ENCODE peak calls at places on chromosomes 16 and 17, in six cellular contexts. T is suprapubic skin, F is HepG2, G is GM12878, V is Panc1, D is endothelial cell of umbilical vein. U is an unnamed sample.

GRCh38 chr17:56623383-56623782 is 29.9 kb downstream of the NOG start:
- DNase-seq in T (no peak), F (no peak), G (no peak), V (no peak), D (no peak), U (no peak)

GRCh38 chr17:43383372-43383771 is 15.4 kb upstream of the ARL4D start:
- DNase-seq in T (no peak), F (no peak), G (no peak), V (no peak), D (no peak), U (no peak)

GRCh38 chr17:64146418-64147109 is 16.6 kb upstream of the ERN1 start:
- DNase-seq in T (peak; percentile 88), F (peak; percentile 52), G (no peak), V (no peak), D (peak; percentile 80), U (peak; percentile 84)

GRCh38 chr17:40884708-40885512 is at the start of gene KRT20:
- DNase-seq in T (no peak), F (no peak), G (no peak), V (no peak), D (no peak), U (no peak)

GRCh38 chr16:79386299-79386698 is 214.2 kb downstream of the MAF start:
- DNase-seq in T (no peak), F (no peak), G (no peak), V (no peak), D (no peak), U (no peak)

GRCh38 chr17:82754297-82755208 is 2.7 kb downstream of the TBCD start:
- DNase-seq in T (no peak), F (no peak), G (no peak), V (no peak), D (no peak), U (no peak)

GRCh38 chr16:25838724-25839186 is 147.0 kb downstream of the HS3ST4 start:
- DNase-seq in T (no peak), F (peak; percentile 69), G (peak; percentile 11), V (peak; percentile 33), D (peak; percentile 43), U (no peak)

GRCh38 chr16:62256406-62256805 is 220.2 kb upstream of the CDH8 start:
- DNase-seq in T (no peak), F (no peak), G (no peak), V (no peak), D (no peak), U (no peak)

GRCh38 chr17:27559506-27559931 is 71.5 kb upstream of the LGALS9 start:
- DNase-seq in T (peak; percentile 80), F (peak; percentile 62), G (no peak), V (no peak), D (no peak), U (no peak)

GRCh38 chr16:19001788-19002187 is 18.1 kb downstream of the TMC7 start:
- DNase-seq in T (no peak), F (no peak), G (no peak), V (no peak), D (no peak), U (no peak)

GRCh38 chr17:59762826-59763374 is 55.4 kb downstream of the VMP1 start:
- DNase-seq in T (no peak), F (no peak), G (no peak), V (no peak), D (no peak), U (no peak)

GRCh38 chr16:1834096-1834495 is 7.1 kb downstream of the FAHD1 start:
- DNase-seq in T (no peak), F (no peak), G (no peak), V (no peak), D (no peak), U (no peak)

GRCh38 chr16:57264381-57264780 is 19.3 kb downstream of the ARL2BP start:
- DNase-seq in T (peak; percentile 33), F (no peak), G (no peak), V (no peak), D (no peak), U (peak; percentile 43)

GRCh38 chr17:10761281-10761680 is 31.5 kb upstream of the TMEM220 start:
- DNase-seq in T (peak; percentile 37), F (no peak), G (no peak), V (no peak), D (no peak), U (no peak)

GRCh38 chr16:53668869-53669268 is 34.8 kb downstream of the RPGRIP1L start:
- DNase-seq in T (no peak), F (no peak), G (no peak), V (no peak), D (no peak), U (no peak)

GRCh38 chr16:67679935-67680897 is 13.6 kb downstream of the C16orf86 start:
- DNase-seq in T (no peak), F (no peak), G (no peak), V (no peak), D (no peak), U (no peak)

GRCh38 chr17:76935331-76935730 is 67.1 kb downstream of the MGAT5B start:
- DNase-seq in T (no peak), F (no peak), G (no peak), V (no peak), D (no peak), U (no peak)

GRCh38 chr17:9931144-9931543 is 26.1 kb upstream of the RCVRN start:
- DNase-seq in T (no peak), F (no peak), G (no peak), V (no peak), D (no peak), U (no peak)

GRCh38 chr17:43411369-43411677 is 12.5 kb downstream of the ARL4D start:
- DNase-seq in T (no peak), F (no peak), G (no peak), V (no peak), D (no peak), U (no peak)

GRCh38 chr16:74462361-74462760 is 41.1 kb upstream of the CLEC18B start:
- DNase-seq in T (no peak), F (no peak), G (no peak), V (no peak), D (no peak), U (no peak)

GRCh38 chr16:57999971-58000705 is at the start of gene ZNF319:
- DNase-seq in T (no peak), F (no peak), G (no peak), V (no peak), D (no peak), U (no peak)

GRCh38 chr17:82244413-82245140 is 15.7 kb downstream of the SLC16A3 start:
- DNase-seq in T (no peak), F (no peak), G (no peak), V (no peak), D (peak; percentile 38), U (no peak)

GRCh38 chr16:11093578-11094074 is 149.3 kb downstream of the CLEC16A start:
- DNase-seq in T (peak; percentile 53), F (no peak), G (no peak), V (no peak), D (no peak), U (no peak)

GRCh38 chr17:51595965-51596364 is 335.6 kb downstream of the UTP18 start:
- DNase-seq in T (no peak), F (no peak), G (no peak), V (no peak), D (no peak), U (no peak)

GRCh38 chr17:82227629-82228277 is 1.1 kb upstream of the SLC16A3 start:
- DNase-seq in T (no peak), F (no peak), G (no peak), V (no peak), D (no peak), U (no peak)

DNA sequence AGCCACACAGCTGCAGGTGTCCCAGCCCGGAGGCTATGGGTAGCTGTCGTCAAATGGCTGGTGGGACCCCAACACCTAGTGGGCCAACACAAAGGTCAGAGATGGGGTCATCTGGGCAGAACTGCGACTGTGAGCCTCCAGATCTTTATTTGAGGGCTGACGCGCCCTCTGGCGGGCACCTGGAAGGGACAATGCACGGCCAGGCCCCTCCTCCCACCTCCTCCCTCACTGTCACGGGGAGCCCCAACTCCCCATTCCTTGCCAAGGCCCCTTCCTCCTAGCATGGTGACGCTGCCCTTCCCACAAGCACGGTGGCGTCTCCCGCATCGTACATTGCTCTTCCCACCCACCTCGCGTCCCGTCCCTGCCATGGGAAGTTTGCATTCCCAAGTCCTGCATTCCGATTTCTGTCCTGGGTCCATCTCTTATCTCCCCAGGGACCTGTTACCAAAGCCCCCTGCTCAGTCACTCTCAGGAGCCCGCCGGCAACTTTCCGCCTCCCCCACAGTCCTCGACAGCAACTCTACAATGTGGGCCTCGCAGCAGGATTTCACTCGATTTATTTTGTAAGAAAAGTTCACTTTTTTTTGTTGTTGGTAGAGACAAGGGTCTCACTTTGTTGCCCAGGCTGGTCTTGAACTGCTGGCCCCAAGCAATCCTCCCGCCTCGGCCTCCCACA is 1.0 kb downstream of the TLE7 start:
- DNase-seq in T (no peak), F (peak; percentile 33), G (no peak), V (no peak), D (no peak), U (no peak)
- TF ChIP-seq CTCF in T (no peak), F (peak; percentile 90), G (peak; percentile 69), V (peak; percentile 65), D (peak; percentile 34), U (no peak)

DNA sequence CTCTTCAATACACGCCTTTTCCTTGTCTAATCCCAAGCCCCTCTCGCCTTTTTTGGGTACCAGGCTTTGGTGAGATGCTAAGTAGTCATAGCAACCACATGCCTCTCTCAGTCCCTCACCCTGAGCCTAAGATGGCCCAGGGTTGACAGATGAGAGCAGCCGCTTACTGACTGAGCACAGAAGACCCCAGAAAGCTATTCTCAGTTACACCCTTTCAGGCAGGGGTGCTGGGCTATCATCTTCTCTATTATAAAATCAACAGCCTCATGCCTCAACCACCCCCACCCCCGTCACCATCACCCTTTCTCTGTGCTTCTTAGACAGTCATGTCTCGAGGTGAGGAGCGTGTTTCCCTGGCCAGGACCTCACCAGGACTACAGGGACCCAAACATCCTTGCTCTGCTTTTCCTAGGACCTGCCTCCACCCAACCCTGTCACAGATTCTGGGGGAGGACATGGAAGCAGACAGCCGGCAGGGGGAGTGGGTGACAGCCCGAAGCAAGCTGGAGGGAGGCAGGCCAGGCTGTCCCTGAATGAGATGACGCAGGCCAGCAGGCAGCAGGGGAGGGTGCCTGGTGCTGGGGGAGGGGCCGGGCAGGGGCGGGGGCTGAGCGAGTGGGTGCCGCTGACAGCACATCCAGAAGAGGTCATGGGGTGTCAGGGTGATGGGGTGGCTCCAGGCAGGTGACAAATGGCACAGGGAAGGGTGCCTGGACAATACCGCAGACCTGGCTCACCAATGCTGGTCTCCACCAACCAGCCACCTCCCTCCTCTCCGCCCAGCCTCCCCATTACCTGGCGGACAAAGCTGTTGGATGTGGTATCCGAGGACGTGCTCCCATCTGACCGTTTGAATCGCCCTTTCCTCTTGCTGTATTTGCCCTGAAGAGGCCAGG is 3.1 kb downstream of the CACNB1 start:
- DNase-seq in T (no peak), F (peak; percentile 80), G (no peak), V (no peak), D (no peak), U (no peak)
- H3K4me3 ChIP-seq in T (no peak overlapping the region), F (no peak overlapping the region), G (no peak overlapping the region), V (no peak overlapping the region), D (no peak overlapping the region), U (no peak overlapping the region)

GRCh38 chr17:1473841-1474240 is 17.8 kb upstream of the CRK start:
- DNase-seq in T (no peak), F (no peak), G (peak; percentile 47), V (no peak), D (no peak), U (no peak)
- TF ChIP-seq POLR2AphosphoS5 in T (no peak), F (no peak), G (no peak), V (no peak), D (no peak), U (no peak)

DNA sequence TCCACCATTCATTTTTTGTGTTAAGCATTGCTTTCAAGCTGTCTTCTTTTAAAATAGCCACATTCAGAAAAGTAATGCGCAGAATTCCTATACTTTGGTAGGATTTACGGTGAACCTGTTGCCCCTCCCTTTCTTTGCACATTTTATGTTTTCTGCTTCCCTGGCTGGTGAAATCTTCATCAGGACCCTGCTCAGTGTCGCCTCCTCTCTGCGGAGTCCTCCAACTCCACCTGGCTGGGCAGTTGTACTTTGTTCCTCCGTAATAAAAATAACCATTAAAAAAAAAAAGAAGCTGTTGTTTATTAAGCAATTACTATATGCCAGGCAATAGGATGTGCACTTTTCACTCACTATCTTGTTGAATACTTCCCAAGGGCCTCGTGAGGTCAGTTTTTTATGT is 2.9 kb downstream of the UMOD start:
- DNase-seq in T (no peak), F (no peak), G (no peak), V (no peak), D (no peak), U (no peak)
- TF ChIP-seq CTCF in T (no peak), F (no peak), G (no peak), V (peak; percentile 40), D (no peak), U (no peak)

U was measured in breast epithelium.